ENCODE peak calls at places on chromosomes 6 and 20, in ten cellular contexts. D is upper lobe of right lung, Q is suprapubic skin, Z is fibroblast of lung, T is nephron progenitor cell, Y is brain microvascular endothelial cell, F is A673, P is RWPE1, W is Calu3, L is colonic mucosa. G is an unnamed sample.

GRCh38 chr6:6610031-6610591 is 21.6 kb downstream of the LY86 start:
- DNase-seq in D (no peak), P (no peak), T (no peak), Z (no peak), W (no peak), L (no peak), Y (no peak), Q (no peak), F (no peak), G (no peak)

GRCh38 chr6:14190596-14191224 is 73.1 kb downstream of the CD83 start:
- DNase-seq in L (no peak), Y (no peak), T (no peak), P (no peak), Q (no peak), F (no peak), D (no peak), Z (no peak), W (no peak), G (no peak)

GRCh38 chr6:122563364-122564052 is 46.7 kb upstream of the PKIB start:
- DNase-seq in Q (no peak), D (no peak), T (no peak), W (no peak), Y (no peak), F (no peak), P (no peak), L (no peak), Z (no peak), G (peak; percentile 40)

GRCh38 chr20:62482136-62482833 is 6.5 kb upstream of the GATA5 start:
- DNase-seq in F (no peak), Q (no peak), L (no peak), P (no peak), Z (no peak), W (peak; percentile 40), T (no peak), Y (no peak), D (no peak), G (no peak)

GRCh38 chr6:35594503-35595186 is 81.9 kb upstream of the TULP1 start:
- DNase-seq in W (no peak), Q (no peak), P (no peak), F (no peak), L (no peak), T (no peak), Y (no peak), D (no peak), Z (no peak), G (no peak)

GRCh38 chr20:49275634-49276033 is 2.2 kb downstream of the ZNFX1 start:
- DNase-seq in P (no peak), Q (no peak), L (no peak), D (no peak), F (no peak), T (no peak), Z (no peak), Y (no peak), W (no peak), G (no peak)

GRCh38 chr20:61933481-61933950 is 132.2 kb downstream of the TAF4 start:
- DNase-seq in P (no peak), D (peak; percentile 48), Z (no peak), T (no peak), F (no peak), Y (no peak), W (no peak), Q (peak; percentile 26), L (no peak), G (peak; percentile 73)

GRCh38 chr6:116410945-116411623 is 40.3 kb downstream of the DSE start:
- DNase-seq in F (peak; percentile 66), Y (peak; percentile 44), Q (no peak), W (no peak), P (no peak), L (no peak), Z (peak; percentile 71), T (no peak), D (no peak), G (no peak)

GRCh38 chr20:61941721-61942405 is 123.8 kb downstream of the TAF4 start:
- DNase-seq in T (no peak), F (no peak), D (peak; percentile 62), Z (no peak), Y (no peak), L (no peak), Q (peak; percentile 70), W (no peak), P (no peak), G (peak; percentile 83)

GRCh38 chr6:3841711-3842565 is 7.2 kb upstream of the FAM50B start:
- DNase-seq in Q (no peak), W (no peak), Y (peak; percentile 62), L (no peak), T (no peak), P (peak; percentile 69), F (no peak), Z (peak; percentile 39), D (no peak), G (no peak)

GRCh38 chr6:143005816-143006215 is 54.9 kb upstream of the AIG1 start:
- DNase-seq in Y (no peak), P (no peak), F (no peak), Q (no peak), W (no peak), L (no peak), Z (no peak), T (no peak), D (no peak), G (no peak)

GRCh38 chr20:25540273-25540672 is 45.1 kb downstream of the NINL start:
- DNase-seq in Q (no peak), T (no peak), D (no peak), L (no peak), Y (no peak), P (peak; percentile 38), F (peak; percentile 70), W (no peak), Z (no peak), G (no peak)

GRCh38 chr20:32536861-32537656 is 48.1 kb downstream of the NOL4L start:
- DNase-seq in W (peak; percentile 86), Q (no peak), L (peak; percentile 87), T (no peak), P (peak; percentile 36), Z (no peak), F (no peak), Y (no peak), D (peak; percentile 81), G (no peak)

GRCh38 chr6:11810039-11810541 is 31.5 kb upstream of the ADTRP start:
- DNase-seq in W (peak; percentile 69), Z (peak; percentile 90), T (no peak), F (peak; percentile 73), L (peak; percentile 94), P (peak; percentile 74), Y (peak; percentile 81), D (peak; percentile 81), Q (no peak), G (no peak)

GRCh38 chr6:40912158-40912946 is 126.7 kb downstream of the UNC5CL start:
- DNase-seq in P (peak; percentile 71), Z (peak; percentile 23), Q (no peak), L (peak; percentile 69), D (no peak), T (peak; percentile 28), W (peak; percentile 72), F (peak; percentile 43), Y (no peak), G (no peak)

GRCh38 chr6:120384671-120385070 is 949.6 kb downstream of the TBC1D32 start:
- DNase-seq in Z (peak; percentile 14), D (no peak), Y (no peak), T (no peak), W (no peak), P (no peak), L (no peak), Q (no peak), F (no peak), G (no peak)

GRCh38 chr6:120373185-120373584 is 961.1 kb downstream of the TBC1D32 start:
- DNase-seq in D (no peak), L (no peak), Q (no peak), P (no peak), F (no peak), Y (no peak), W (no peak), T (no peak), Z (no peak), G (no peak)

GRCh38 chr6:120378582-120379220 is 955.6 kb downstream of the TBC1D32 start:
- DNase-seq in T (no peak), D (no peak), Y (no peak), W (no peak), P (peak; percentile 26), Q (no peak), L (no peak), F (peak; percentile 48), Z (peak; percentile 67), G (no peak)
- TF ChIP-seq CTCF in T (peak; percentile 56), D (peak; percentile 28), Y (peak; percentile 31), W (peak; percentile 55), P (peak; percentile 53), Q (no peak), L (peak; percentile 43), F (peak; percentile 61), Z (peak; percentile 69), G (peak; percentile 68)

DNA sequence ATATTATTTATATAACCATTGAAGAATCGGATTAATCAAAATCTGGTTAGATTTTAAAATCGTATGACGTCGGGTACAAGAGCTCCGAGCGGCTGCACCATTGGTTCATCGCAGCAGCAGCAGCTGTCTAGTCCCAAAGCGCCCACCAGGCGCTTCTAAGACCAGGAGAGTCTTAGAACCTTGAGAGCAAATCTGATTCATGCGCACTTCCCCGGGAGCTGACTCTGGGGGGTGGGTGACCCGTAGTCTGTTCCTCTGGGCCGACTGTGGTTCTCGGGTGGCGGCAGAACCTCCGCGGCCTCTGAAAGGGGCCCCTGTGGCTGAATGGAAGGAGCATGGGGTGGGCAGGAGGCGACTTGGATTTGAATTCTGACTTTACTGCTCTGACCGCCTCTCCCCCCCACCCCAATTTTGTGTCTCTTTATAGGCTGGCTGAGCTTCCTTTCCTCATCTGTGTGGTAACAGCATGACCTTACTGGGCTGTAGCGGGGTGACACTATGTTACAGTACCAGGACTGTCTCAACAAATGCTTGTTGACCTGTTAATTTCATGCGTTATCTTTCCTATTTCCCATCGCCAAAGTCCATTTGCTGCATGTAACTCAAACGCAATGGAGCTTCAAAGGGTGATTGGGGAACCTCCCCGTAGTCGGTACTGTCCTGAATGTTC is 119.7 kb downstream of the RTN4IP1 start:
- DNase-seq in Y (peak; percentile 29), D (no peak), W (no peak), P (no peak), L (no peak), Z (peak; percentile 43), T (peak; percentile 33), F (no peak), Q (no peak), G (no peak)
- TF ChIP-seq CTCF in Y (peak; percentile 71), D (no peak), W (no peak), P (no peak), L (no peak), Z (peak; percentile 3), T (peak; percentile 26), F (no peak), Q (no peak), G (peak; percentile 31)

GRCh38 chr20:9884666-9885065 is 45.8 kb upstream of the PAK5 start:
- DNase-seq in F (peak; percentile 2), L (no peak), T (no peak), P (no peak), W (no peak), Q (no peak), Z (no peak), D (no peak), Y (no peak), G (no peak)
- TF ChIP-seq CTCF in F (peak; percentile 34), L (no peak), T (peak; percentile 13), P (no peak), W (no peak), Q (no peak), Z (no peak), D (no peak), Y (peak; percentile 19), G (no peak)

DNA sequence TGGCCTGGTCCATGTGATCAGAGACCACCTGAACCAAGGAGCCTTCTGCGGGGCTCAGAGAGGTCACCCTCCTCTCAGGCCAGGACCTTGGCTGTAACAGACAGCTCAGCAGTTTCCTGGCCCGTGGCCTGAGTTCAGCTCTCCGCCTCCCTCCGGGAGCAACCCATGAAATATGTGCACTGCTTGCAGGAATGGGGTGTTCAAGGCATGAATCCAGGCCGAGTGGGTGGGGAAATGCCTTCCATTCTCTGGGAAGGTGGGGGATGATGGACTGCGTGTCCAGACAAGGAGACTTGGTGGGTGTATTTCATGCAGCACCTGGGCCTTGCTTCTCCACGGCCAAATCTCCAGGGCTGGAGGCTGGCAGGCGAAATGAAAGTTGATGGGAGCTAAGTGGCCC is 46.0 kb downstream of the SIRPA start:
- DNase-seq in L (no peak), T (no peak), Z (no peak), F (no peak), Y (no peak), D (no peak), P (peak; percentile 98), Q (no peak), W (no peak), G (no peak)
- TF ChIP-seq CTCF in L (no peak), T (no peak), Z (no peak), F (no peak), Y (no peak), D (no peak), P (no peak), Q (no peak), W (no peak), G (no peak)

G was measured in chondrocyte.